ENCODE peak calls at places on chromosomes 3 and 15, in six cellular contexts. M is T-helper 2 cell, H is caudate nucleus, N is dorsolateral prefrontal cortex, L is GOT3, B is NCI-H82. Z is an unnamed sample.

GRCh38 chr15:31078461-31078860 is 23.1 kb downstream of the TRPM1 start:
- DNase-seq in M (no peak), H (no peak), N (no peak), L (no peak), B (peak), Z (no peak)

GRCh38 chr3:106281231-106281630 is 412.4 kb upstream of the CBLB start:
- DNase-seq in M (no peak), H (no peak), N (no peak), L (no peak), B (peak), Z (no peak)

GRCh38 chr15:72184165-72184811 is 13.3 kb downstream of the GRAMD2A start:
- DNase-seq in M (no peak), H (no peak), N (no peak), L (no peak), B (peak), Z (no peak)

GRCh38 chr3:16868513-16868912 is 16.2 kb upstream of the PLCL2 start:
- DNase-seq in M (no peak), H (no peak), N (no peak), L (no peak), B (no peak), Z (no peak)

GRCh38 chr3:66425032-66425431 is 75.8 kb downstream of the LRIG1 start:
- DNase-seq in M (no peak), H (no peak), N (no peak), L (no peak), B (no peak), Z (no peak)

GRCh38 chr3:178076718-178077117 is 459.5 kb upstream of the KCNMB2 start:
- DNase-seq in M (no peak), H (no peak), N (no peak), L (no peak), B (no peak), Z (no peak)

GRCh38 chr3:188526057-188526456 is 372.1 kb downstream of the LPP start:
- DNase-seq in M (no peak), H (no peak), N (no peak), L (no peak), B (no peak), Z (no peak)

GRCh38 chr15:98003976-98004375 is 43.5 kb downstream of the ARRDC4 start:
- DNase-seq in M (no peak), H (no peak), N (no peak), L (no peak), B (no peak), Z (no peak)

GRCh38 chr3:88742066-88742465 is 365.4 kb upstream of the EPHA3 start:
- DNase-seq in M (no peak), H (no peak), N (no peak), L (no peak), B (no peak), Z (no peak)

GRCh38 chr3:115085197-115085865 is 61.8 kb downstream of the ZBTB20 start:
- DNase-seq in M (no peak), H (no peak), N (no peak), L (no peak), B (peak), Z (no peak)

GRCh38 chr15:101446527-101447167 is 42.9 kb downstream of the PCSK6 start:
- DNase-seq in M (no peak), H (no peak), N (peak), L (no peak), B (no peak), Z (no peak)

GRCh38 chr15:90902656-90902995 is 476 bp upstream of the MAN2A2 start:
- DNase-seq in M (no peak), H (no peak), N (no peak), L (no peak), B (no peak), Z (no peak)

GRCh38 chr3:87503901-87504498 is 227.6 kb upstream of the POU1F1 start:
- DNase-seq in M (no peak), H (no peak), N (no peak), L (no peak), B (peak), Z (no peak)

GRCh38 chr3:5314897-5315296 is 127.4 kb downstream of the EDEM1 start:
- DNase-seq in M (no peak), H (no peak), N (no peak), L (no peak), B (no peak), Z (no peak)

GRCh38 chr3:128188958-128189357 is 35.7 kb downstream of the EEFSEC start:
- DNase-seq in M (no peak), H (no peak), N (no peak), L (no peak), B (no peak), Z (no peak)

GRCh38 chr3:16455001-16455400 is 58.5 kb downstream of the RFTN1 start:
- DNase-seq in M (no peak), H (no peak), N (no peak), L (no peak), B (peak), Z (no peak)

GRCh38 chr3:161275919-161276318 is 54.8 kb downstream of the NMD3 start:
- DNase-seq in M (no peak), H (no peak), N (no peak), L (no peak), B (no peak), Z (no peak)

GRCh38 chr3:27484002-27484844 is at the start of gene SLC4A7:
- DNase-seq in M (peak), H (peak), N (peak), L (peak), B (peak), Z (peak)

GRCh38 chr15:101188517-101189340 is 63.1 kb downstream of the CHSY1 start:
- DNase-seq in M (no peak), H (no peak), N (no peak), L (no peak), B (no peak), Z (no peak)

GRCh38 chr3:140429791-140430190 is 248.1 kb upstream of the TRIM42 start:
- DNase-seq in M (no peak), H (no peak), N (no peak), L (no peak), B (no peak), Z (no peak)

GRCh38 chr15:43511012-43511885 is 6.2 kb upstream of the MAP1A start:
- DNase-seq in M (no peak), H (no peak), N (no peak), L (no peak), B (peak), Z (no peak)

GRCh38 chr3:119810018-119810435 is 28.1 kb downstream of the NR1I2 start:
- DNase-seq in M (peak), H (no peak), N (no peak), L (no peak), B (no peak), Z (peak)

GRCh38 chr15:29383367-29383766 is 113.7 kb upstream of the NSMCE3 start:
- DNase-seq in M (no peak), H (no peak), N (no peak), L (no peak), B (no peak), Z (no peak)

GRCh38 chr3:156477306-156477705 is 77.6 kb downstream of the SSR3 start:
- DNase-seq in M (no peak), H (no peak), N (no peak), L (no peak), B (no peak), Z (no peak)

GRCh38 chr15:91263632-91264477 is 163.8 kb downstream of the SV2B start:
- DNase-seq in M (no peak), H (no peak), N (no peak), L (no peak), B (no peak), Z (no peak)

GRCh38 chr15:78341057-78341763 is 1.1 kb downstream of the CRABP1 start:
- DNase-seq in M (no peak), H (no peak), N (no peak), L (no peak), B (no peak), Z (no peak)

GRCh38 chr15:100464256-100464655 is 64.5 kb downstream of the CERS3 start:
- DNase-seq in M (no peak), H (no peak), N (no peak), L (no peak), B (no peak), Z (no peak)